ENCODE peak calls at places on chromosomes 5 and 9, in eight cellular contexts. J, P, B, I, Y, T, H and V are unnamed samples. For H3K9me3, the result is how much of the 10 kb centered on the place peaks cover.

GRCh38 chr5:36175043-36175442 is 23.1 kb downstream of the SKP2 start:
- DNase-seq in J (no peak), P (no peak), B (no peak), I (no peak), Y (no peak), T (no peak), H (no peak), V (no peak)

GRCh38 chr5:151041577-151042268 is 21.3 kb downstream of the GPX3 start:
- DNase-seq in J (no peak), P (no peak), B (no peak), I (no peak), Y (no peak), T (no peak), H (no peak), V (no peak)

GRCh38 chr9:83535736-83536135 is 2.5 kb downstream of the FRMD3 start:
- DNase-seq in J (no peak), P (no peak), B (no peak), I (no peak), Y (no peak), T (no peak), H (no peak), V (no peak)

GRCh38 chr9:106874657-106875056 is 11.7 kb downstream of the ZNF462 start:
- DNase-seq in J (no peak), P (no peak), B (no peak), I (no peak), Y (no peak), T (no peak), H (no peak), V (no peak)

GRCh38 chr5:63439537-63439936 is 522.7 kb downstream of the HTR1A start:
- DNase-seq in J (no peak), P (no peak), B (no peak), I (no peak), Y (no peak), T (no peak), H (no peak), V (no peak)

GRCh38 chr5:44389410-44389879 is at the start of gene FGF10:
- DNase-seq in J (peak), P (peak), B (no peak), I (peak), Y (peak), T (no peak), H (peak), V (peak)

GRCh38 chr5:37774912-37775483 is 64.8 kb downstream of the GDNF start:
- DNase-seq in J (no peak), P (peak), B (no peak), I (no peak), Y (no peak), T (peak), H (no peak), V (no peak)

GRCh38 chr5:1758574-1758973 is 41.1 kb downstream of the MRPL36 start:
- DNase-seq in J (no peak), P (no peak), B (no peak), I (no peak), Y (no peak), T (no peak), H (no peak), V (no peak)

GRCh38 chr9:114250648-114251047 is 72.2 kb upstream of the ORM1 start:
- DNase-seq in J (no peak), P (no peak), B (no peak), I (no peak), Y (no peak), T (no peak), H (no peak), V (no peak)

GRCh38 chr9:77659926-77660325 is 11.8 kb upstream of the GNA14 start:
- DNase-seq in J (no peak), P (no peak), B (no peak), I (no peak), Y (no peak), T (no peak), H (no peak), V (no peak)

GRCh38 chr9:116594552-116594951 is 92.6 kb upstream of the TRIM32 start:
- DNase-seq in J (no peak), P (peak), B (no peak), I (no peak), Y (no peak), T (peak), H (peak), V (peak)

GRCh38 chr5:79193643-79194042 is 42.3 kb upstream of the JMY start:
- DNase-seq in J (no peak), P (peak), B (no peak), I (no peak), Y (peak), T (peak), H (peak), V (peak)

GRCh38 chr5:132782101-132782500 is 5.1 kb upstream of the SEPTIN8 start:
- DNase-seq in J (no peak), P (no peak), B (no peak), I (no peak), Y (no peak), T (no peak), H (peak), V (no peak)

GRCh38 chr5:115419794-115420585 is 123.5 kb upstream of the CCDC112 start:
- DNase-seq in J (no peak), P (no peak), B (no peak), I (no peak), Y (no peak), T (peak), H (peak), V (no peak)

GRCh38 chr5:38718874-38719391 is 126.9 kb upstream of the OSMR start:
- DNase-seq in J (no peak), P (no peak), B (no peak), I (no peak), Y (no peak), T (no peak), H (no peak), V (peak)

GRCh38 chr5:88108490-88109279 is 160.0 kb downstream of the TMEM161B start:
- DNase-seq in J (no peak), P (no peak), B (no peak), I (no peak), Y (no peak), T (peak), H (no peak), V (no peak)

GRCh38 chr5:172487671-172488070 is 33.3 kb upstream of the SH3PXD2B start:
- DNase-seq in J (no peak), P (no peak), B (no peak), I (peak), Y (no peak), T (no peak), H (no peak), V (no peak)

GRCh38 chr9:5062631-5063030 is 77.6 kb downstream of the JAK2 start:
- DNase-seq in J (no peak), P (no peak), B (no peak), I (no peak), Y (no peak), T (no peak), H (no peak), V (no peak)

GRCh38 chr9:21465859-21466518 is 16.1 kb downstream of the IFNE start:
- DNase-seq in J (no peak), P (no peak), B (no peak), I (no peak), Y (no peak), T (peak), H (peak), V (no peak)

GRCh38 chr5:61933787-61934626 is 372.0 kb upstream of the KIF2A start:
- DNase-seq in J (peak), P (peak), B (peak), I (peak), Y (no peak), T (peak), H (peak), V (no peak)

GRCh38 chr9:130406278-130406895 is 38.4 kb upstream of the ASS1 start:
- DNase-seq in J (no peak), P (no peak), B (no peak), I (no peak), Y (no peak), T (no peak), H (no peak), V (no peak)

GRCh38 chr5:138905541-138905940 is 30.4 kb upstream of the LRRTM2 start:
- DNase-seq in J (no peak), P (no peak), B (no peak), I (no peak), Y (no peak), T (peak), H (no peak), V (no peak)

GRCh38 chr5:179762781-179763176 is 30.2 kb downstream of the MAML1 start:
- DNase-seq in J (no peak), P (no peak), B (no peak), I (no peak), Y (no peak), T (no peak), H (no peak), V (no peak)

GRCh38 chr9:108186996-108187395 is 668.8 kb downstream of the ACTL7B start:
- DNase-seq in J (peak), P (no peak), B (peak), I (peak), Y (no peak), T (no peak), H (no peak), V (peak)

GRCh38 chr5:158205992-158206391 is 347.0 kb upstream of the CLINT1 start:
- DNase-seq in J (no peak), P (no peak), B (no peak), I (no peak), Y (no peak), T (no peak), H (no peak), V (no peak)

GRCh38 chr5:80346055-80346454 is 26.3 kb downstream of the SPZ1 start:
- DNase-seq in J (no peak), P (peak), B (no peak), I (no peak), Y (no peak), T (peak), H (peak), V (no peak)

GRCh38 chr5:163649522-163649921 is 144.1 kb downstream of the MAT2B start:
- DNase-seq in J (no peak), P (no peak), B (no peak), I (no peak), Y (no peak), T (peak), H (peak), V (no peak)

GRCh38 chr5:180600554-180601041 is 9.3 kb upstream of the SCGB3A1 start:
- DNase-seq in J (no peak), P (no peak), B (peak), I (no peak), Y (no peak), T (no peak), H (no peak), V (no peak)

GRCh38 chr9:21801683-21802417 is 586 bp upstream of the MTAP start:
- DNase-seq in J (peak), P (peak), B (peak), I (peak), Y (peak), T (peak), H (peak), V (peak)

GRCh38 chr9:95060246-95060645 is 257.3 kb downstream of the FANCC start:
- DNase-seq in J (no peak), P (no peak), B (no peak), I (no peak), Y (no peak), T (no peak), H (no peak), V (no peak)

GRCh38 chr9:93567271-93567959 is 9.0 kb upstream of the PHF2 start:
- DNase-seq in J (no peak), P (peak), B (no peak), I (no peak), Y (no peak), T (no peak), H (no peak), V (no peak)

GRCh38 chr9:115382865-115383264 is 264.9 kb upstream of the TNC start:
- DNase-seq in J (no peak), P (no peak), B (no peak), I (no peak), Y (no peak), T (no peak), H (no peak), V (no peak)

GRCh38 chr9:108443741-108444140 is 412.0 kb downstream of the ACTL7B start:
- DNase-seq in J (no peak), P (no peak), B (no peak), I (no peak), Y (no peak), T (no peak), H (peak), V (no peak)

GRCh38 chr5:143484604-143485003 is 81.1 kb upstream of the NR3C1 start:
- DNase-seq in J (no peak), P (no peak), B (no peak), I (no peak), Y (no peak), T (no peak), H (no peak), V (no peak)

GRCh38 chr5:172450861-172451695 is 3.2 kb downstream of the SH3PXD2B start:
- DNase-seq in J (no peak), P (peak), B (no peak), I (no peak), Y (peak), T (peak), H (peak), V (no peak)

DNA sequence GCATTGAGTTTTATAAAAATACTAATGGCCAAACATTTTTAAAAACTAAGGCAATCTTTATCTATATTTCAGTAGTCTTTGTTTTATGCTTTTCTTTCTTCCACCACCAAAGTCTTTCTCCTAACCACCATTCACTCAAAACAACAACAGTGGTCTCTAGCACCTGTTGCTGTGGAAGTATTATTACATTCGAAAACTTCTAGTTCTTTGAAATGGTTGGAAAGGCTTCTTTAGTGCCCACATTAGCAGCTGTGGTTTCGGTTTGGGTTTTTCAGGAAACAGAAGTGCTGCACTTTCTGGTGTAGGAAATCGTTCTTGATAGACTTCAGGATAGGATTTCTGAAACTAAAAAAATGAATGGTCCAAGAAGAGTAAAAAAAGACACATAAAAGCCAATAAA is 102.4 kb downstream of the DEPDC1B start:
- DNase-seq in J (no peak), P (no peak), B (no peak), I (no peak), Y (no peak), T (no peak), H (peak), V (no peak)
- H3K9me3 ChIP-seq in J (under half), P (under half), B (under half), I (under half), Y (under half), T (under half), H (under half), V (under half)

GRCh38 chr9:134765785-134766184 is 114.8 kb upstream of the FCN2 start:
- DNase-seq in J (no peak), P (no peak), B (no peak), I (no peak), Y (no peak), T (no peak), H (no peak), V (no peak)
- TF ChIP-seq POLR2A in J (no peak), P (no peak), B (no peak), I (no peak), Y (no peak), T (no peak), H (no peak), V (no peak)

GRCh38 chr5:123626051-123626450 is 114.1 kb downstream of the CSNK1G3 start:
- DNase-seq in J (no peak), P (no peak), B (no peak), I (no peak), Y (no peak), T (no peak), H (no peak), V (no peak)
- H3K9me3 ChIP-seq in J (under half), P (under half), B (under half), I (under half), Y (under half), T (under half), H (under half), V (under half)

DNA sequence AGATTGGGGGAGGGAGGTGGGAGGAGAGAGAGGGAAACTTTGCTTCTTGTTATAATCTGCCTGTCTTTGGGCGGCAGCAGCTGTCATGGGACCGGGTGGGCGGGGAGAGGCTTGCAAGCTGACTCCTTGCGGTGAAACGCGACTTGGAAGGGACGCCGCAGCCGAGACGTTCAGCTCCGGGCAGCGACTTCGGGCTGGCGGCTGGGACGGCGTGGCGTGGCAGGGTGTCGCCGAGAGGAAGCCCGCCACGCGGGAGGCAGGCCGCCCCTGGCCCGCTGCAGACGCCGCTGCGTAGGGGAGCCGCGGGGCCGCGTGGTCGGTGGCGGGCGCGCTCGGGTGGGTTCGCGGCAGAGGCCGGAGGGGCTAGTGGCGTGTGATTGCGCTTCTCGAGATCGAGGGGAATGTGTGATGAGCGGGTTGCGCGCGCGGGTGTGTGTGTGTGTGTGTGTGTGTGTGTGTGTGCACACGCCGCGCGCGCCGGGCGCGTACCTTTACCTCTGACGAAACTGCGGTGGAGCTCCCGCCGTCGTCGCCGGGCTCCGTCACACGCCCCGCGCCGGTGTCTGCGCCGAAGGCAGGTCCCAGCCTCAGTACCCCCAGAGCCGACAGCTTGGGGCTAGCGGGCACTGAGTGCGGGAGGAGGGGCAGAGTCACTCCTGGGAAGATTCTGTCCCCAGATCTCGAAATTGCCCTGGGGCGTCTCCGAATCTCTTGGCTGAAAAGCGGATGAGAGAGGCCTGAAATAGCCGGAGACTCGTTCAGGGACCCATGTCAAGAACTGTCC is 1.7 kb downstream of the PPARGC1B start:
- DNase-seq in J (peak), P (peak), B (peak), I (peak), Y (peak), T (peak), H (peak), V (peak)
- TF ChIP-seq POLR2A in J (peak), P (peak), B (no peak), I (no peak), Y (peak), T (no peak), H (no peak), V (peak)

DNA sequence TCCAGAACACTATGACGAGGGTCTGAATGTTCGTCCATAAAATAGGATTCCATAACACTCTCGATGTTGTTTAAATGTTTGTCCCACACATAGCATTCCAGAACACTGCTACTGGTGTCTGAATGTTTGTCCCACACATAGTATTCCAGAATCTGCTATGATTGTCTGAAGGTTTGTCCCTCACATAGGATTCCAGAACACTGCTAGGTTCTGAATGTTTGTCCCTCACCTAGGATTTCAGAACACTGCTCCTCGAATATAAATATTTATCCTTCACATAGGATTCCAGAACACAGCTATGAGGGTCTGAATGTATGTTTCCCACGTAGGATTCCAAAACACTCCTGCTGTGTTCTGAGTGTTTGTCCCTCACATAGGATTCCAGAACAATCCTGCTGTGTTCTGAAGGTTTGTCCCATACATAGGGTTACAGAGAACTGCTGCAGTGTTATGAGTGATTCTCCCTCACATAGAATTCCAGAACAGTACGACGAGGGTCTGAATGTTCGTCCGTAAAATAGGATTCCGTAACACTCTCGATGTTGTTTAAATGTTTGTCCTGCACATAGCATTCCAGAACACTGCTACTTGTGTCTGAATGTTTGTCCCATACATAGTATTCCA is 215.3 kb downstream of the FOXD4L6 start:
- DNase-seq in J (no peak), P (no peak), B (no peak), I (no peak), Y (no peak), T (no peak), H (no peak), V (no peak)
- H3K9me3 ChIP-seq in J (under half), P (half or more), B (half or more), I (half or more), Y (half or more), T (half or more), H (under half), V (under half)

GRCh38 chr9:124852829-124853531 is at the start of gene WDR38:
- DNase-seq in J (peak), P (peak), B (peak), I (peak), Y (peak), T (peak), H (peak), V (peak)
- TF ChIP-seq POLR2A in J (no peak), P (no peak), B (no peak), I (peak), Y (no peak), T (no peak), H (no peak), V (no peak)

DNA sequence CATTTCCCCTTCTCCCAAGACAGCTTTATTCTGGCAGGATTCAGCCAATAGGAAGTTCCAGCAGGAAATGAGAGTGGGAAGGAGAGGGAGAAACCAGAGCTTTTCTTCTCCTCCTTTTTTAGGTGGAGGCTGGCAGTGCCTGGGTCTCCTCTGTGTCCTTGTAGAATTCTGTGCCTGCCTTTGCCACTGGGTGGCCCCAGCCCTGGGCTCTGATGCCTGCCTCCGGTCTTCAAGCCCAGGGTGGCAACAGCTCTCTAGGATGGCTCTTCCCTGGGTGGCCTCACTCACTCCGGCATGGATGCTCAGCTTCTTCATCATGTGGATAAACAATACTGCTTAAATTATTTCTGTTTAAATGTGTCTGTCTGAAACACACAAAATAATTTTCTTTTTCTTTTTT is 694.8 kb downstream of the SEMA5A start:
- DNase-seq in J (no peak), P (no peak), B (no peak), I (no peak), Y (no peak), T (no peak), H (no peak), V (no peak)
- H3K9me3 ChIP-seq in J (under half), P (under half), B (under half), I (under half), Y (under half), T (under half), H (under half), V (under half)

DNA sequence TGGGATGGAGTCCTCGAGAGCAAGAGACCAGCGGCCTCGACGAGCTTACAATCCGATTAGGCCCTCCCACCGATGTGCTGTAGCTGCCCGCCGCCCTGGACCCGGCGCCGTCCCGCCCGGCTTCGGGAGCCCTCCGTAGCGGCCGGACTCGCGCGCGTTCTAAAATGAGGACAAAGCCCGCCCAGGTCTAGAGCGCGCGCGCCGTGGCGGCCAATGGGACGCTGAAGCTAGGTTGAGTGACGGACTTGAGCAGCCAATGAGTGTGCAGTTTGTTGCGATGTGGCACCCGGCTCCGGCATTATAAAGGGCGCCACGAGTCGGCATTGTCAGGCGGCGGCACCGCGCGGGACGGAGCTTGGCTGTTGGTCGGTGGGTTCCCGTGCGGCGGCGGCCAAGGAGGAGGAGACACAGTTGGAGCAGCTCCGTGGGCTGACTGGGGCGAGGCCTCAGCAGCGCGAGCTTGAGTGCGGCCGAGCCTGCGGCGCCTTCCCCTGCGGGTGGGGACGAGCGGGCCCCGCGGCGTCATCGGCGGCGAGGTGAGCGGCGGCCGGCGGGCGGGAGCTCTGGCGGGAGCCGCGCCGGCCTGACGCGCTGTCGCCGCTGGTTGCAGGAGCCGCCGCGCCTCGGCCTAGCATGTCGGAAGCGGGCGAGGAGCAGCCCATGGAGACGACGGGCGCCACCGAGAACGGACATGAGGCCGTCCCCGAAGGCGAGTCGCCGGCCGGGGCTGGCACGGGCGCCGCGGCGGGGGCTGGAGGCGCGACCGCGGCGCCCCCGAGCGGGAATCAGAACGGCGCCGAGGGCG is at the start of gene HNRNPAB:
- DNase-seq in J (peak), P (peak), B (peak), I (peak), Y (peak), T (peak), H (peak), V (peak)
- TF ChIP-seq POLR2A in J (peak), P (peak), B (peak), I (peak), Y (peak), T (peak), H (peak), V (peak)